ENCODE peak calls at places on chromosome 1, in seven cellular contexts. R, V, B, N, P, G and X are unnamed samples.

GRCh38 chr1:20402585-20403422 is 83.2 kb downstream of the CAMK2N1 start:
- DNase-seq in R (no peak), V (no peak), B (peak; percentile 24), N (peak; percentile 88), P (no peak), G (no peak), X (no peak)

GRCh38 chr1:168920456-168921094 is 185.9 kb upstream of the ATP1B1 start:
- DNase-seq in R (peak; percentile 26), V (no peak), B (no peak), N (no peak), P (no peak), G (peak; percentile 69), X (no peak)

GRCh38 chr1:91826649-91827048 is 59.3 kb downstream of the TGFBR3 start:
- DNase-seq in R (no peak), V (no peak), B (no peak), N (no peak), P (no peak), G (no peak), X (no peak)

GRCh38 chr1:167425482-167425881 is 92.8 kb downstream of the CD247 start:
- DNase-seq in R (no peak), V (no peak), B (peak; percentile 59), N (no peak), P (no peak), G (no peak), X (no peak)

GRCh38 chr1:6969762-6970161 is 184.5 kb downstream of the CAMTA1 start:
- DNase-seq in R (no peak), V (no peak), B (no peak), N (no peak), P (no peak), G (no peak), X (no peak)

GRCh38 chr1:233448290-233448689 is 120.8 kb downstream of the MAP3K21 start:
- DNase-seq in R (no peak), V (no peak), B (no peak), N (no peak), P (no peak), G (no peak), X (no peak)

GRCh38 chr1:38835230-38835827 is 24.2 kb downstream of the RRAGC start:
- DNase-seq in R (peak; percentile 87), V (no peak), B (peak; percentile 63), N (peak; percentile 89), P (peak; percentile 66), G (peak; percentile 84), X (peak; percentile 87)

GRCh38 chr1:236168716-236169429 is 26.5 kb downstream of the GPR137B start:
- DNase-seq in R (peak; percentile 53), V (peak; percentile 66), B (peak; percentile 70), N (no peak), P (peak; percentile 74), G (peak; percentile 51), X (no peak)

GRCh38 chr1:235775461-235775860 is 91.2 kb downstream of the LYST start:
- DNase-seq in R (no peak), V (no peak), B (no peak), N (no peak), P (no peak), G (no peak), X (no peak)

GRCh38 chr1:42162181-42162580 is 2.4 kb downstream of the GUCA2A start:
- DNase-seq in R (no peak), V (no peak), B (no peak), N (no peak), P (no peak), G (no peak), X (no peak)
- H2BK5ac ChIP-seq in R (no peak overlapping the region), V (no peak overlapping the region), B (no peak overlapping the region), N (no peak overlapping the region), P (no peak overlapping the region), G (no peak overlapping the region), X (no peak overlapping the region)

DNA sequence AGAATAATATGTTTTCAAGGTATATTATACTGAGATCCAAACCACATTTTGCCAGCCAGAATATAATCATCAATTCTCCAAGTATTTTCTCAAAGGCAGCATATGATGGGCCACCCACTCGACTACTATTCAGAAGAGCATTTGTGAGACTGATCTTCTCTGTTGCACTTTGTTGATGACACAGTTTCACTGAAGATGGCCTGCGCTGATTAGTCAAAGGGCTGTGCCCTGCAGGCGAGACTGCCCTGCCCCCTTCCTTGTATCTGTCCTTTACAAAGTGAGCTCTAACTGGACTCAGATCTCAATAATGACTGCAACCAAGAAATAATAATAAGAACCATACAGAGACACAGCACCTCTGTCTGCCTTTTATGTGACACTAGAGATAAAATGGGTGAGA is 480.9 kb downstream of the PTBP2 start:
- DNase-seq in R (no peak), V (no peak), B (no peak), N (peak; percentile 36), P (no peak), G (peak; percentile 9), X (no peak)
- H3K4me1 ChIP-seq in R (peaks cover 5% of the 10 kb centered on the region), V (no peaks in the 10 kb centered on the region), B (peaks cover 2% of the 10 kb centered on the region), N (no peaks in the 10 kb centered on the region), P (no peaks in the 10 kb centered on the region), G (no peaks in the 10 kb centered on the region), X (peaks cover 6% of the 10 kb centered on the region)

GRCh38 chr1:80245813-80246212 is 1239.3 kb upstream of the ADGRL4 start:
- DNase-seq in R (no peak), V (no peak), B (no peak), N (no peak), P (no peak), G (no peak), X (no peak)

GRCh38 chr1:80248886-80249285 is 1242.4 kb upstream of the ADGRL4 start:
- DNase-seq in R (peak; percentile 29), V (no peak), B (no peak), N (no peak), P (no peak), G (peak; percentile 13), X (no peak)

GRCh38 chr1:80251591-80251990 is 1245.1 kb upstream of the ADGRL4 start:
- DNase-seq in R (no peak), V (no peak), B (no peak), N (no peak), P (no peak), G (peak; percentile 11), X (no peak)

GRCh38 chr1:80249699-80250098 is 1243.2 kb upstream of the ADGRL4 start:
- DNase-seq in R (no peak), V (no peak), B (no peak), N (peak; percentile 25), P (no peak), G (no peak), X (no peak)

GRCh38 chr1:80250573-80251168 is 1244.1 kb upstream of the ADGRL4 start:
- DNase-seq in R (no peak), V (no peak), B (no peak), N (no peak), P (no peak), G (no peak), X (no peak)
- H2BK5ac ChIP-seq in R (no peak overlapping the region), V (no peak overlapping the region), B (no peak overlapping the region), N (no peak overlapping the region), P (no peak overlapping the region), G (no peak overlapping the region), X (no peak overlapping the region)

DNA sequence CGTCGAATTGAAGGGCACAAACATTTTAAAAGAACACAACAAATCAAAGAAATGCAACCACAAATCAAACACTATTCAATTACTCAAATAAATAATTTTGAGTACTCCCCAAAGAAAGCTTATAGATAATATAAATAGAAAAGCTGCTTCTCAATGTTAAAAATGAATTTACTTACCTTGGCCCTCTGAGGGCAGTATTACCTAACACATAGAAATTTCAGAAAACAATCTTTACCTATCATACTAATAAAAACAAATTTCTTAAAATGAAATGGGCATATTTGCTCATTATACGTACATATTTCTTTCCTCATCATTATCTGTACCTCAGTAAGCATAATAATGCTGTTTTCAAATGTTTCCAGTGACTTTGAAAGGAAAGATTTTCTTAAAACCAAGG is 141.8 kb downstream of the AKT3 start:
- DNase-seq in R (no peak), V (no peak), B (no peak), N (no peak), P (no peak), G (no peak), X (no peak)
- H3K4me1 ChIP-seq in R (peaks cover 2% of the 10 kb centered on the region), V (peaks cover 2% of the 10 kb centered on the region), B (no peaks in the 10 kb centered on the region), N (peaks cover 2% of the 10 kb centered on the region), P (no peaks in the 10 kb centered on the region), G (no peaks in the 10 kb centered on the region), X (peaks cover 33% of the 10 kb centered on the region)

DNA sequence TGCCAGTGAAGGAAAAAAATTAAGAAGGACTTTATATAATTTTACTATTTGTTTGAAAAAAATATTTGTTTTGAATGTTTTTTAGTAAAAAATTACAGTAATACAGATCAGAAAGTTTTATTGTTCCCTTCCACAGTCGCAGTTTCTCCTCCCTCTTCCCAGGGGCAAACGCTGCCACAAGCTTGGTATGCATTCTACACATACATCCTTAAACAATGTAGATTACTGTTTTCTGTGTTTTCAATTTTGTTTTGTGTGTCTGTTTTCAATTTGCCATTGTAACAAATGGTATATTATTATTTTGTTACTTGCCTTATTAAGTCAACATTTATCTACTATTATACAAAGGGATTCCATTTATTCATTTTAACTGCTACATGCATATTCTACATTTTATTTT is 257.1 kb downstream of the HMCN1 start:
- DNase-seq in R (no peak), V (no peak), B (no peak), N (no peak), P (no peak), G (no peak), X (no peak)
- H2BK5ac ChIP-seq in R (no peak overlapping the region), V (no peak overlapping the region), B (no peak overlapping the region), N (no peak overlapping the region), P (no peak overlapping the region), G (no peak overlapping the region), X (no peak overlapping the region)

GRCh38 chr1:25917996-25918395 is 11.8 kb upstream of the STMN1 start:
- DNase-seq in R (peak; percentile 51), V (no peak), B (no peak), N (peak; percentile 88), P (no peak), G (peak; percentile 9), X (no peak)
- H3K4me1 ChIP-seq in R (peaks cover 8% of the 10 kb centered on the region), V (peaks cover 12% of the 10 kb centered on the region), B (peaks cover 2% of the 10 kb centered on the region), N (peaks cover 13% of the 10 kb centered on the region), P (peaks cover 10% of the 10 kb centered on the region), G (peaks cover 12% of the 10 kb centered on the region), X (peaks cover 7% of the 10 kb centered on the region)

GRCh38 chr1:24331961-24332673 is 13.0 kb downstream of the GRHL3 start:
- DNase-seq in R (no peak), V (no peak), B (no peak), N (peak; percentile 69), P (no peak), G (no peak), X (no peak)

GRCh38 chr1:24337455-24337854 is 18.3 kb downstream of the GRHL3 start:
- DNase-seq in R (no peak), V (no peak), B (peak; percentile 46), N (no peak), P (no peak), G (no peak), X (no peak)

GRCh38 chr1:24338447-24338846 is 19.3 kb downstream of the GRHL3 start:
- DNase-seq in R (no peak), V (no peak), B (no peak), N (no peak), P (no peak), G (no peak), X (no peak)

GRCh38 chr1:24339996-24340395 is 20.8 kb downstream of the GRHL3 start:
- DNase-seq in R (no peak), V (no peak), B (no peak), N (no peak), P (no peak), G (no peak), X (no peak)

GRCh38 chr1:24336099-24336498 is 16.9 kb downstream of the GRHL3 start:
- DNase-seq in R (no peak), V (no peak), B (no peak), N (no peak), P (no peak), G (no peak), X (no peak)
- H2BK5ac ChIP-seq in R (no peak overlapping the region), V (no peak overlapping the region), B (no peak overlapping the region), N (no peak overlapping the region), P (no peak overlapping the region), G (no peak overlapping the region), X (no peak overlapping the region)